ENCODE peak calls at places on chromosomes 4 and X, in nine cellular contexts. V is tibial nerve, J is erythroblast, G is Peyer's patch, O is adrenal gland, H is suprapubic skin, I is prostate gland, B is GM12878, A is sigmoid colon. K is an unnamed sample.

GRCh38 chr4:108884596-108884995 is 121.7 kb upstream of the ETNPPL start:
- DNase-seq in V (no peak), J (no peak), G (no peak), O (no peak), H (no peak), I (no peak), B (no peak), A (no peak), K (no peak)

GRCh38 chr4:118351851-118352827 is 664 bp downstream of the PRSS12 start:
- DNase-seq in V (peak), J (peak), G (no peak), O (no peak), H (peak), I (no peak), B (no peak), A (peak), K (no peak)

GRCh38 chr4:119628281-119629141 is at the start of gene PDE5A:
- DNase-seq in V (peak), J (peak), G (peak), O (peak), H (peak), I (peak), B (no peak), A (peak), K (peak)

GRCh38 chrX:40108084-40108958 is 10.6 kb upstream of the BCOR start:
- DNase-seq in V (no peak), J (no peak), G (no peak), O (peak), H (no peak), I (peak), B (no peak), A (peak), K (no peak)

GRCh38 chr4:144449623-144450022 is 196.3 kb upstream of the HHIP start:
- DNase-seq in V (peak), J (no peak), G (no peak), O (no peak), H (peak), I (no peak), B (no peak), A (peak), K (peak)

GRCh38 chr4:139314047-139314800 is 11.9 kb upstream of the NDUFC1 start:
- DNase-seq in V (no peak), J (no peak), G (no peak), O (no peak), H (no peak), I (no peak), B (no peak), A (no peak), K (no peak)

GRCh38 chr4:176054942-176055341 is 10.7 kb upstream of the WDR17 start:
- DNase-seq in V (no peak), J (no peak), G (no peak), O (no peak), H (no peak), I (no peak), B (no peak), A (no peak), K (no peak)

GRCh38 chr4:152094851-152095700 is 334.3 kb upstream of the GATB start:
- DNase-seq in V (no peak), J (no peak), G (no peak), O (no peak), H (no peak), I (peak), B (no peak), A (no peak), K (no peak)

GRCh38 chrX:103817502-103817901 is 14.6 kb downstream of the RAB9B start:
- DNase-seq in V (peak), J (peak), G (no peak), O (no peak), H (no peak), I (peak), B (peak), A (no peak), K (no peak)

GRCh38 chrX:102963955-102964354 is 26.9 kb downstream of the RAB40AL start:
- DNase-seq in V (no peak), J (no peak), G (no peak), O (no peak), H (no peak), I (no peak), B (no peak), A (no peak), K (no peak)

GRCh38 chrX:24954732-24955131 is 61.0 kb downstream of the ARX start:
- DNase-seq in V (no peak), J (no peak), G (no peak), O (no peak), H (no peak), I (no peak), B (no peak), A (no peak), K (no peak)

GRCh38 chr4:25978327-25978726 is 64.3 kb downstream of the SMIM20 start:
- DNase-seq in V (no peak), J (no peak), G (no peak), O (no peak), H (peak), I (no peak), B (no peak), A (no peak), K (no peak)

GRCh38 chr4:78337216-78337615 is 214.4 kb upstream of the ANXA3 start:
- DNase-seq in V (no peak), J (no peak), G (no peak), O (no peak), H (no peak), I (no peak), B (no peak), A (no peak), K (no peak)

GRCh38 chr4:47145630-47146029 is 114.3 kb downstream of the GABRB1 start:
- DNase-seq in V (no peak), J (peak), G (no peak), O (no peak), H (no peak), I (no peak), B (peak), A (no peak), K (no peak)

GRCh38 chr4:55181606-55182005 is 56.2 kb upstream of the KDR start:
- DNase-seq in V (no peak), J (no peak), G (no peak), O (no peak), H (no peak), I (no peak), B (no peak), A (no peak), K (no peak)

DNA sequence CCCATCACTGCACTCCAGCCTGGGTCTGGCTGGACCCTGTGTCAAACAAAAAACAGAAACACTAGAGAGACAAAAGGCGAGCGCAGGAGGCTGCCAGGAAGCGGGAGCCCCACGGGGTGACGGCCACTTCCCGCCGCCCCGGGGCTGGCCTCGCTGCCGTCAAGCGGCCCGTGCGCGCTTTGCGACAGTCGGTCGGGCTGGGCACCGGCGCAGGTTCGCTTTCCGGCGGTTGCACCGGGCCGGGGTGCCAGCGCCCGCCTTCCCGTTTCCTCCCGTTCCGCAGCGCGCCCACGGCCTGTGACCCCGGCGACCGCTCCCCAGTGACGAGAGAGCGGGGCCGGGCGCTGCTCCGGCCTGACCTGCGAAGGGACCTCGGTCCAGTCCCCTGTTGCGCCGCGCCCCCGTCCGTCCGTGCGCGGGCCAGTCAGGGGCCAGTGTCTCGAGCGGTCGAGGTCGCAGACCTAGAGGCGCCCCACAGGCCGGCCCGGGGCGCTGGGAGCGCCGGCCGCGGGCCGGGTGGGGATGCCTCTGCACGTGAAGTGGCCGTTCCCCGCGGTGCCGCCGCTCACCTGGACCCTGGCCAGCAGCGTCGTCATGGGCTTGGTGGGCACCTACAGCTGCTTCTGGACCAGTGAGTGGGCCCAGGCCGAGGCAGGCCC is at the start of gene TAFAZZIN:
- DNase-seq in V (peak), J (peak), G (peak), O (peak), H (peak), I (peak), B (no peak), A (peak), K (peak)
- TF ChIP-seq POLR2A in V (peak), J (peak), G (peak), O (peak), H (no peak), I (peak), B (peak), A (peak), K (peak)

GRCh38 chr4:153261431-153261830 is 57.2 kb downstream of the TRIM2 start:
- DNase-seq in V (no peak), J (no peak), G (no peak), O (no peak), H (no peak), I (no peak), B (no peak), A (no peak), K (no peak)
- TF ChIP-seq POLR2A in V (no peak), J (no peak), G (no peak), O (no peak), H (no peak), I (no peak), B (no peak), A (no peak), K (no peak)

GRCh38 chr4:52863324-52863723 is 1.2 kb downstream of the RASL11B start:
- DNase-seq in V (no peak), J (no peak), G (no peak), O (no peak), H (no peak), I (no peak), B (no peak), A (no peak), K (no peak)

GRCh38 chr4:52862605-52863236 is 604 bp downstream of the RASL11B start:
- DNase-seq in V (no peak), J (no peak), G (no peak), O (no peak), H (no peak), I (no peak), B (no peak), A (no peak), K (no peak)

GRCh38 chr4:52861171-52861873 is 795 bp upstream of the RASL11B start:
- DNase-seq in V (no peak), J (no peak), G (no peak), O (no peak), H (no peak), I (no peak), B (no peak), A (no peak), K (no peak)

GRCh38 chr4:52864816-52865215 is 2.7 kb downstream of the RASL11B start:
- DNase-seq in V (no peak), J (no peak), G (no peak), O (no peak), H (no peak), I (no peak), B (no peak), A (no peak), K (no peak)

DNA sequence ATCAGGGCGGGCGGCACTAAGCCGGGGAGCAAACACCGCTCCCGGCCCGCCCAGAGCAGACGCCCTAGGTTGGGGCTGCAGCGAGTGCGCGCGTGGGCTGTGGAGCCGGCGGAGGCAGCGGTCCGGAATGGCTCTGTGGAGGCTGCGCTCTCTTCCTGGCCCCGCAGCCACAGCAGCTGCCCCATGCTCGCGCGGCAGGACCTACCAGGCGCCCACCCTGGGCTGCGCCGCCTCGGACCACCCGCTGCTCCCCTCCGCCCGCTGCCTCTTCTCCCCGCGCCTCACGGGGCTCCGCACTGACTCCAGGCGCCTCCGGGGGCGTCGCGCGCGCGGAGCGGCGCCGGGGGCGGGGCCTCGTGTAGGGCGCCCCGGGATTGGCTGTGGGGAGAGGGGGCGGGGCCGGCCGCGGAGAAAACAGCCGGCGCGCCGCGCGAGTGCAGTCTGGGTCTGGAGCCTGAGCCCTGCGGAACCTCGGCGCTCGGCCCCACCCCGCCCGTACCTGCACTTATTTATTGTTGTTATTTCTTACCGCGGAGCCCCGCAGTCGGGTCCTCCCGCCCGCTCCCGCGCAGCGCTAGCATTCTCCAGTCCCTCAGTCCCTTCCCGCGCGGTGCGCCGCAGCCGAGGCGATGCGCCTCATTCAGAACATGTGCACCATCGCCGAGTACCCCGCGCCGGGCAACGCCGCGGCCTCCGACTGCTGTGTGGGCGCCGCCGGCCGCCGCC is at the start of gene RASL11B:
- DNase-seq in V (peak), J (peak), G (peak), O (peak), H (peak), I (peak), B (peak), A (peak), K (peak)
- TF ChIP-seq POLR2A in V (peak), J (no peak), G (no peak), O (no peak), H (no peak), I (peak), B (peak), A (no peak), K (peak)

GRCh38 chrX:54182194-54182863 is 725 bp downstream of the FAM120C start:
- DNase-seq in V (peak), J (peak), G (peak), O (peak), H (no peak), I (peak), B (no peak), A (peak), K (no peak)
- TF ChIP-seq POLR2A in V (peak), J (peak), G (no peak), O (no peak), H (no peak), I (no peak), B (peak), A (no peak), K (peak)

GRCh38 chrX:153687121-153688039 is at the start of gene SLC6A8:
- DNase-seq in V (peak), J (peak), G (peak), O (peak), H (peak), I (peak), B (no peak), A (peak), K (peak)
- TF ChIP-seq POLR2A in V (peak), J (no peak), G (peak), O (peak), H (no peak), I (peak), B (no peak), A (no peak), K (peak)

GRCh38 chr4:173334891-173335754 is 965 bp upstream of the HMGB2 start:
- DNase-seq in V (no peak), J (peak), G (peak), O (peak), H (no peak), I (peak), B (peak), A (peak), K (peak)
- TF ChIP-seq POLR2A in V (peak), J (peak), G (peak), O (no peak), H (no peak), I (no peak), B (peak), A (no peak), K (peak)